ENCODE peak calls at places on chromosomes 16 and 17, in nine cellular contexts. R is osteocyte; M is MCF 10A; C is HS-27A; O is KG1; E is globus pallidus; I is CD4-positive, alpha-beta T cell; U is NCI-H774; D is HEK293T. K is an unnamed sample.
A peak's percentile ranks its signal among the peaks of the same experiment; 100 is the strongest.

GRCh38 chr17:56108811-56109284 is 44.4 kb upstream of the ANKFN1 start:
- DNase-seq in R (no peak), M (no peak), C (no peak), O (no peak), E (no peak), I (no peak), U (no peak), D (no peak), K (peak; percentile 95)

GRCh38 chr17:55334285-55334684 is 69.5 kb downstream of the HLF start:
- DNase-seq in R (peak; percentile 34), M (no peak), C (no peak), O (no peak), E (no peak), I (no peak), U (no peak), D (no peak), K (peak; percentile 62)

GRCh38 chr16:86305440-86305839 is 204.9 kb upstream of the FOXF1 start:
- DNase-seq in R (no peak), M (no peak), C (no peak), O (no peak), E (no peak), I (no peak), U (no peak), D (no peak), K (no peak)

GRCh38 chr16:60651351-60651750 is 1384.9 kb downstream of the CDH8 start:
- DNase-seq in R (no peak), M (no peak), C (no peak), O (no peak), E (no peak), I (no peak), U (no peak), D (no peak), K (no peak)

GRCh38 chr17:44106801-44107200 is 16.6 kb downstream of the HDAC5 start:
- DNase-seq in R (no peak), M (no peak), C (no peak), O (no peak), E (no peak), I (no peak), U (no peak), D (no peak), K (no peak)

GRCh38 chr17:9239260-9239820 is 218.0 kb downstream of the NTN1 start:
- DNase-seq in R (no peak), M (no peak), C (no peak), O (no peak), E (no peak), I (no peak), U (no peak), D (no peak), K (no peak)

GRCh38 chr16:2691491-2692248 is 9.3 kb downstream of the KCTD5 start:
- DNase-seq in R (no peak), M (no peak), C (no peak), O (no peak), E (peak; percentile 37), I (no peak), U (no peak), D (no peak), K (no peak)

GRCh38 chr16:9279661-9280060 is 188.2 kb downstream of the HAPSTR1 start:
- DNase-seq in R (no peak), M (no peak), C (no peak), O (no peak), E (no peak), I (no peak), U (no peak), D (no peak), K (no peak)

GRCh38 chr17:82215095-82215971 is 2.7 kb upstream of the CCDC57 start:
- DNase-seq in R (no peak), M (no peak), C (no peak), O (no peak), E (no peak), I (no peak), U (no peak), D (no peak), K (no peak)

GRCh38 chr16:53893731-53894435 is 189.9 kb downstream of the FTO start:
- DNase-seq in R (no peak), M (peak; percentile 86), C (no peak), O (no peak), E (no peak), I (no peak), U (no peak), D (peak; percentile 14), K (peak; percentile 87)

GRCh38 chr17:38738007-38738662 is 8.0 kb downstream of the CISD3 start:
- DNase-seq in R (no peak), M (no peak), C (no peak), O (no peak), E (no peak), I (no peak), U (no peak), D (no peak), K (no peak)

GRCh38 chr16:48165961-48166578 is 10.3 kb upstream of the ABCC12 start:
- DNase-seq in R (no peak), M (peak; percentile 57), C (no peak), O (no peak), E (no peak), I (no peak), U (no peak), D (no peak), K (no peak)

GRCh38 chr16:29909398-29909797 is 9.1 kb downstream of the ASPHD1 start:
- DNase-seq in R (no peak), M (no peak), C (no peak), O (no peak), E (no peak), I (no peak), U (no peak), D (peak; percentile 5), K (no peak)

GRCh38 chr17:19534562-19535149 is 1.0 kb downstream of the SLC47A1 start:
- DNase-seq in R (no peak), M (no peak), C (no peak), O (no peak), E (no peak), I (no peak), U (no peak), D (no peak), K (peak; percentile 87)

GRCh38 chr17:49290690-49291326 is 60.2 kb upstream of the PHOSPHO1 start:
- DNase-seq in R (peak; percentile 8), M (peak; percentile 47), C (no peak), O (peak; percentile 20), E (peak; percentile 9), I (peak; percentile 3), U (no peak), D (peak; percentile 49), K (peak; percentile 29)

GRCh38 chr17:19904412-19904811 is 36.7 kb upstream of the ULK2 start:
- DNase-seq in R (no peak), M (peak; percentile 17), C (no peak), O (no peak), E (no peak), I (no peak), U (no peak), D (no peak), K (peak; percentile 14)

GRCh38 chr17:63311416-63311937 is 134.6 kb downstream of the CYB561 start:
- DNase-seq in R (no peak), M (no peak), C (no peak), O (no peak), E (no peak), I (no peak), U (no peak), D (no peak), K (no peak)

GRCh38 chr16:56931253-56931768 is 631 bp upstream of the HERPUD1 start:
- DNase-seq in R (no peak), M (no peak), C (no peak), O (no peak), E (peak; percentile 50), I (no peak), U (no peak), D (peak; percentile 32), K (no peak)

GRCh38 chr17:16980813-16981731 is 9.2 kb upstream of the TNFRSF13B start:
- DNase-seq in R (peak; percentile 75), M (no peak), C (no peak), O (no peak), E (no peak), I (no peak), U (no peak), D (no peak), K (peak; percentile 50)

GRCh38 chr16:57354311-57354710 is 4.3 kb upstream of the CCL22 start:
- DNase-seq in R (peak; percentile 21), M (peak; percentile 45), C (no peak), O (no peak), E (no peak), I (no peak), U (no peak), D (no peak), K (no peak)

GRCh38 chr17:330993-331701 is 21.5 kb downstream of the RPH3AL start:
- DNase-seq in R (no peak), M (no peak), C (no peak), O (no peak), E (peak; percentile 60), I (peak; percentile 24), U (no peak), D (no peak), K (no peak)

GRCh38 chr17:7686221-7687071 is 844 bp downstream of the TP53 start:
- DNase-seq in R (peak; percentile 91), M (peak; percentile 88), C (peak; percentile 73), O (peak; percentile 72), E (peak; percentile 90), I (peak; percentile 64), U (peak; percentile 63), D (peak; percentile 72), K (peak; percentile 63)

GRCh38 chr17:28282596-28282995 is 36.4 kb upstream of the TMEM97 start:
- DNase-seq in R (no peak), M (peak; percentile 92), C (peak; percentile 40), O (no peak), E (no peak), I (no peak), U (no peak), D (no peak), K (peak; percentile 91)

GRCh38 chr17:63454915-63455314 is 8.8 kb upstream of the CYB561 start:
- DNase-seq in R (no peak), M (no peak), C (no peak), O (no peak), E (no peak), I (no peak), U (no peak), D (no peak), K (no peak)

GRCh38 chr16:66399031-66399430 is 28.1 kb upstream of the BEAN1 start:
- DNase-seq in R (peak; percentile 27), M (no peak), C (no peak), O (no peak), E (no peak), I (no peak), U (no peak), D (no peak), K (no peak)

GRCh38 chr17:15464211-15464610 is 3.2 kb downstream of the CDRT4 start:
- DNase-seq in R (no peak), M (no peak), C (no peak), O (no peak), E (no peak), I (no peak), U (no peak), D (no peak), K (no peak)

GRCh38 chr17:16273929-16274339 is 56.9 kb downstream of the PIGL start:
- DNase-seq in R (no peak), M (no peak), C (no peak), O (no peak), E (no peak), I (no peak), U (no peak), D (no peak), K (no peak)

GRCh38 chr17:43702636-43703035 is 40.9 kb upstream of the MEOX1 start:
- DNase-seq in R (no peak), M (no peak), C (no peak), O (no peak), E (no peak), I (no peak), U (peak; percentile 39), D (peak; percentile 56), K (no peak)

GRCh38 chr17:1904273-1905052 is 74.7 kb downstream of the RPA1 start:
- DNase-seq in R (no peak), M (no peak), C (no peak), O (no peak), E (no peak), I (no peak), U (no peak), D (no peak), K (no peak)

GRCh38 chr17:36949461-36949927 is 740 bp downstream of the AATF start:
- DNase-seq in R (no peak), M (peak; percentile 26), C (peak; percentile 17), O (no peak), E (no peak), I (no peak), U (no peak), D (no peak), K (peak; percentile 40)

GRCh38 chr16:81424761-81425160 is 19.8 kb upstream of the CMIP start:
- DNase-seq in R (no peak), M (peak; percentile 41), C (no peak), O (no peak), E (no peak), I (no peak), U (no peak), D (no peak), K (peak; percentile 74)